ENCODE peak calls at places on chromosomes 5 and 9, in seven cellular contexts. One of them, this sample, is unnamed.
A peak's percentile ranks its signal among the peaks of the same experiment; 100 is the strongest.

GRCh38 chr5:34585601-34586104 is 70.5 kb upstream of the RAI14 start:
- DNase-seq in cardiac fibroblast: peak; percentile 59
- DNase-seq in stimulated activated CD8-positive, alpha-beta memory T cell treated with anti-CD3 and anti-CD28 coated beads, Interleukin-2, amount 100 ng/mL, for 1 hour: no peak
- DNase-seq in 8988T: no peak
- DNase-seq in ovary: no peak
- DNase-seq in DMS153: peak; percentile 24
- DNase-seq in NB4: no peak
- DNase-seq in this sample: no peak

GRCh38 chr5:55072668-55073067 is 29.8 kb upstream of the GZMA start:
- DNase-seq in NB4: no peak
- DNase-seq in cardiac fibroblast: no peak
- DNase-seq in DMS153: no peak
- DNase-seq in 8988T: no peak
- DNase-seq in stimulated activated CD8-positive, alpha-beta memory T cell treated with anti-CD3 and anti-CD28 coated beads, Interleukin-2, amount 100 ng/mL, for 1 hour: no peak
- DNase-seq in ovary: no peak
- DNase-seq in this sample: no peak

GRCh38 chr5:16740476-16740875 is 123.7 kb upstream of the RETREG1 start:
- DNase-seq in 8988T: no peak
- DNase-seq in NB4: no peak
- DNase-seq in cardiac fibroblast: no peak
- DNase-seq in DMS153: no peak
- DNase-seq in ovary: no peak
- DNase-seq in stimulated activated CD8-positive, alpha-beta memory T cell treated with anti-CD3 and anti-CD28 coated beads, Interleukin-2, amount 100 ng/mL, for 1 hour: no peak
- DNase-seq in this sample: no peak

GRCh38 chr5:37867634-37868033 is 27.8 kb upstream of the GDNF start:
- DNase-seq in 8988T: no peak
- DNase-seq in cardiac fibroblast: peak; percentile 8
- DNase-seq in DMS153: no peak
- DNase-seq in NB4: no peak
- DNase-seq in stimulated activated CD8-positive, alpha-beta memory T cell treated with anti-CD3 and anti-CD28 coated beads, Interleukin-2, amount 100 ng/mL, for 1 hour: no peak
- DNase-seq in ovary: no peak
- DNase-seq in this sample: no peak

GRCh38 chr9:126705767-126706697 is 92.3 kb downstream of the LMX1B start:
- DNase-seq in NB4: peak; percentile 67
- DNase-seq in stimulated activated CD8-positive, alpha-beta memory T cell treated with anti-CD3 and anti-CD28 coated beads, Interleukin-2, amount 100 ng/mL, for 1 hour: peak; percentile 47
- DNase-seq in cardiac fibroblast: peak; percentile 28
- DNase-seq in ovary: peak; percentile 29
- DNase-seq in DMS153: no peak
- DNase-seq in 8988T: peak; percentile 63
- DNase-seq in this sample: peak; percentile 50

GRCh38 chr9:86488794-86489193 is 134.6 kb upstream of the TUT7 start:
- DNase-seq in 8988T: no peak
- DNase-seq in DMS153: no peak
- DNase-seq in ovary: no peak
- DNase-seq in stimulated activated CD8-positive, alpha-beta memory T cell treated with anti-CD3 and anti-CD28 coated beads, Interleukin-2, amount 100 ng/mL, for 1 hour: no peak
- DNase-seq in NB4: no peak
- DNase-seq in cardiac fibroblast: no peak
- DNase-seq in this sample: no peak

GRCh38 chr5:62395210-62395950 is 8.3 kb downstream of the DIMT1 start:
- DNase-seq in 8988T: no peak
- DNase-seq in cardiac fibroblast: no peak
- DNase-seq in NB4: no peak
- DNase-seq in DMS153: no peak
- DNase-seq in stimulated activated CD8-positive, alpha-beta memory T cell treated with anti-CD3 and anti-CD28 coated beads, Interleukin-2, amount 100 ng/mL, for 1 hour: no peak
- DNase-seq in ovary: no peak
- DNase-seq in this sample: no peak

GRCh38 chr5:72505539-72505938 is 1.7 kb downstream of the ZNF366 start:
- DNase-seq in cardiac fibroblast: no peak
- DNase-seq in DMS153: no peak
- DNase-seq in 8988T: no peak
- DNase-seq in ovary: no peak
- DNase-seq in stimulated activated CD8-positive, alpha-beta memory T cell treated with anti-CD3 and anti-CD28 coated beads, Interleukin-2, amount 100 ng/mL, for 1 hour: no peak
- DNase-seq in NB4: peak; percentile 56
- DNase-seq in this sample: no peak

GRCh38 chr5:101437341-101437740 is 534.3 kb upstream of the ST8SIA4 start:
- DNase-seq in cardiac fibroblast: no peak
- DNase-seq in 8988T: no peak
- DNase-seq in DMS153: no peak
- DNase-seq in NB4: no peak
- DNase-seq in ovary: no peak
- DNase-seq in stimulated activated CD8-positive, alpha-beta memory T cell treated with anti-CD3 and anti-CD28 coated beads, Interleukin-2, amount 100 ng/mL, for 1 hour: no peak
- DNase-seq in this sample: peak; percentile 44